ENCODE peak calls at places on chromosomes 3 and 15, in six cellular contexts. One of them, this sample, is unnamed.

GRCh38 chr3:167901087-167901486 is 165.6 kb downstream of the SERPINI1 start:
- DNase-seq in Kasumi-1: no peak
- DNase-seq in cerebellum: no peak
- DNase-seq in NCI-H748 treated with DMSO at 0.1 percent for 48 hours: no peak
- DNase-seq in GM10248: no peak
- DNase-seq in activated CD8-positive, alpha-beta memory T cell treated with anti-CD3 and anti-CD28 coated beads for 48 hours: no peak
- DNase-seq in this sample: no peak

GRCh38 chr3:86229086-86229774 is 761.7 kb downstream of the VGLL3 start:
- DNase-seq in Kasumi-1: no peak
- DNase-seq in cerebellum: no peak
- DNase-seq in NCI-H748 treated with DMSO at 0.1 percent for 48 hours: no peak
- DNase-seq in GM10248: no peak
- DNase-seq in activated CD8-positive, alpha-beta memory T cell treated with anti-CD3 and anti-CD28 coated beads for 48 hours: no peak
- DNase-seq in this sample: no peak

GRCh38 chr3:15794303-15794771 is 3.4 kb downstream of the ANKRD28 start:
- DNase-seq in Kasumi-1: peak; percentile 12
- DNase-seq in cerebellum: no peak
- DNase-seq in NCI-H748 treated with DMSO at 0.1 percent for 48 hours: no peak
- DNase-seq in GM10248: no peak
- DNase-seq in activated CD8-positive, alpha-beta memory T cell treated with anti-CD3 and anti-CD28 coated beads for 48 hours: no peak
- DNase-seq in this sample: no peak

GRCh38 chr3:177875786-177876476 is 660.3 kb upstream of the KCNMB2 start:
- DNase-seq in Kasumi-1: no peak
- DNase-seq in cerebellum: no peak
- DNase-seq in NCI-H748 treated with DMSO at 0.1 percent for 48 hours: no peak
- DNase-seq in GM10248: no peak
- DNase-seq in activated CD8-positive, alpha-beta memory T cell treated with anti-CD3 and anti-CD28 coated beads for 48 hours: no peak
- DNase-seq in this sample: no peak

GRCh38 chr15:91879148-91879547 is 25.6 kb downstream of the SLCO3A1 start:
- DNase-seq in Kasumi-1: no peak
- DNase-seq in cerebellum: no peak
- DNase-seq in NCI-H748 treated with DMSO at 0.1 percent for 48 hours: no peak
- DNase-seq in GM10248: no peak
- DNase-seq in activated CD8-positive, alpha-beta memory T cell treated with anti-CD3 and anti-CD28 coated beads for 48 hours: no peak
- DNase-seq in this sample: no peak

GRCh38 chr3:37943631-37944242 is 46.8 kb upstream of the VILL start:
- DNase-seq in Kasumi-1: no peak
- DNase-seq in cerebellum: no peak
- DNase-seq in NCI-H748 treated with DMSO at 0.1 percent for 48 hours: no peak
- DNase-seq in GM10248: no peak
- DNase-seq in activated CD8-positive, alpha-beta memory T cell treated with anti-CD3 and anti-CD28 coated beads for 48 hours: no peak
- DNase-seq in this sample: no peak

GRCh38 chr15:59420986-59421618 is 16.9 kb upstream of the FAM81A start:
- DNase-seq in Kasumi-1: peak; percentile 13
- DNase-seq in cerebellum: no peak
- DNase-seq in NCI-H748 treated with DMSO at 0.1 percent for 48 hours: no peak
- DNase-seq in GM10248: no peak
- DNase-seq in activated CD8-positive, alpha-beta memory T cell treated with anti-CD3 and anti-CD28 coated beads for 48 hours: no peak
- DNase-seq in this sample: no peak

GRCh38 chr3:42505203-42505848 is 2.9 kb downstream of the VIPR1 start:
- DNase-seq in Kasumi-1: no peak
- DNase-seq in cerebellum: no peak
- DNase-seq in NCI-H748 treated with DMSO at 0.1 percent for 48 hours: no peak
- DNase-seq in GM10248: no peak
- DNase-seq in activated CD8-positive, alpha-beta memory T cell treated with anti-CD3 and anti-CD28 coated beads for 48 hours: no peak
- DNase-seq in this sample: no peak

GRCh38 chr3:20916966-20917606 is 731.1 kb upstream of the SGO1 start:
- DNase-seq in Kasumi-1: no peak
- DNase-seq in cerebellum: peak; percentile 32
- DNase-seq in NCI-H748 treated with DMSO at 0.1 percent for 48 hours: no peak
- DNase-seq in GM10248: no peak
- DNase-seq in activated CD8-positive, alpha-beta memory T cell treated with anti-CD3 and anti-CD28 coated beads for 48 hours: no peak
- DNase-seq in this sample: no peak

GRCh38 chr15:99264125-99264524 is 12.8 kb downstream of the LRRC28 start:
- DNase-seq in Kasumi-1: no peak
- DNase-seq in cerebellum: no peak
- DNase-seq in NCI-H748 treated with DMSO at 0.1 percent for 48 hours: no peak
- DNase-seq in GM10248: no peak
- DNase-seq in activated CD8-positive, alpha-beta memory T cell treated with anti-CD3 and anti-CD28 coated beads for 48 hours: no peak
- DNase-seq in this sample: no peak

GRCh38 chr3:43865887-43866528 is 175.3 kb downstream of the ABHD5 start:
- DNase-seq in Kasumi-1: no peak
- DNase-seq in cerebellum: no peak
- DNase-seq in NCI-H748 treated with DMSO at 0.1 percent for 48 hours: no peak
- DNase-seq in GM10248: no peak
- DNase-seq in activated CD8-positive, alpha-beta memory T cell treated with anti-CD3 and anti-CD28 coated beads for 48 hours: no peak
- DNase-seq in this sample: no peak

GRCh38 chr15:31513178-31513577 is 186.5 kb downstream of the KLF13 start:
- DNase-seq in Kasumi-1: no peak
- DNase-seq in cerebellum: no peak
- DNase-seq in NCI-H748 treated with DMSO at 0.1 percent for 48 hours: no peak
- DNase-seq in GM10248: no peak
- DNase-seq in activated CD8-positive, alpha-beta memory T cell treated with anti-CD3 and anti-CD28 coated beads for 48 hours: no peak
- DNase-seq in this sample: no peak

GRCh38 chr3:48423883-48424695 is 5.8 kb downstream of the PLXNB1 start:
- DNase-seq in Kasumi-1: peak; percentile 8
- DNase-seq in cerebellum: no peak
- DNase-seq in NCI-H748 treated with DMSO at 0.1 percent for 48 hours: no peak
- DNase-seq in GM10248: no peak
- DNase-seq in activated CD8-positive, alpha-beta memory T cell treated with anti-CD3 and anti-CD28 coated beads for 48 hours: no peak
- DNase-seq in this sample: no peak

This sample was measured in NCI-H1105 treated with DMSO at 0.1 percent for 48 hours.